ENCODE peak calls at places on chromosome 2, in five cellular contexts. D is transverse colon, X is T follicular helper cell, R is stomach, O is iris pigment epithelial cell. B is an unnamed sample.

GRCh38 chr2:196453613-196454047 is 185.9 kb upstream of the CCDC150 start:
- DNase-seq in D (peak), X (peak), R (no peak), O (peak), B (peak)

GRCh38 chr2:119292226-119292625 is 68.6 kb downstream of the STEAP3 start:
- DNase-seq in D (no peak), X (no peak), R (no peak), O (peak), B (peak)

GRCh38 chr2:8659735-8660492 is 21.9 kb upstream of the ID2 start:
- DNase-seq in D (no peak), X (no peak), R (no peak), O (no peak), B (no peak)

GRCh38 chr2:230227216-230227615 is 1.7 kb downstream of the SP140 start:
- DNase-seq in D (no peak), X (no peak), R (no peak), O (no peak), B (no peak)

GRCh38 chr2:227870710-227871374 is 589 bp upstream of the DAW1 start:
- DNase-seq in D (no peak), X (no peak), R (no peak), O (peak), B (peak)

GRCh38 chr2:239539083-239539775 is 138.4 kb upstream of the HDAC4 start:
- DNase-seq in D (no peak), X (no peak), R (no peak), O (no peak), B (no peak)

GRCh38 chr2:160308915-160309314 is 108.8 kb upstream of the ITGB6 start:
- DNase-seq in D (no peak), X (no peak), R (no peak), O (peak), B (peak)

GRCh38 chr2:7007846-7008741 is 90.9 kb downstream of the RNF144A start:
- DNase-seq in D (peak), X (no peak), R (peak), O (peak), B (peak)

B was measured in M059J.